ENCODE peak calls at places on chromosome 19, in seven cellular contexts. N is NCI-H510A, X is SK-N-DZ, E is left colon, I is iris pigment epithelial cell, F is breast epithelium, A is mesothelial cell of epicardium. H is an unnamed sample.

GRCh38 chr19:5586300-5587070 is 18.7 kb upstream of the TINCR start:
- DNase-seq in N (no peak), X (no peak), E (no peak), I (no peak), F (no peak), A (no peak), H (no peak)

GRCh38 chr19:33304760-33305647 is 2.7 kb upstream of the CEBPA start:
- DNase-seq in N (no peak), X (no peak), E (peak), I (no peak), F (peak), A (no peak), H (no peak)

GRCh38 chr19:14006766-14007562 is 844 bp upstream of the RFX1 start:
- DNase-seq in N (peak), X (no peak), E (peak), I (peak), F (peak), A (peak), H (no peak)

GRCh38 chr19:41601771-41602170 is 25.1 kb downstream of the CEACAM4 start:
- DNase-seq in N (no peak), X (no peak), E (no peak), I (no peak), F (no peak), A (no peak), H (no peak)

GRCh38 chr19:14413765-14414171 is 5.4 kb downstream of the DDX39A start:
- DNase-seq in N (no peak), X (no peak), E (no peak), I (peak), F (no peak), A (no peak), H (no peak)

GRCh38 chr19:6239401-6239844 is 40.4 kb downstream of the MLLT1 start:
- DNase-seq in N (no peak), X (no peak), E (no peak), I (no peak), F (no peak), A (no peak), H (no peak)

GRCh38 chr19:16637535-16637934 is 9.5 kb upstream of the MED26 start:
- DNase-seq in N (no peak), X (no peak), E (no peak), I (no peak), F (no peak), A (no peak), H (no peak)

GRCh38 chr19:30677702-30678101 is 305.5 kb downstream of the ZNF536 start:
- DNase-seq in N (no peak), X (no peak), E (no peak), I (no peak), F (no peak), A (no peak), H (no peak)

GRCh38 chr19:1970003-1970805 is 29.2 kb downstream of the CSNK1G2 start:
- DNase-seq in N (no peak), X (no peak), E (no peak), I (no peak), F (no peak), A (no peak), H (no peak)

GRCh38 chr19:7450243-7451223 is 38.3 kb downstream of the PEX11G start:
- DNase-seq in N (no peak), X (peak), E (no peak), I (peak), F (no peak), A (no peak), H (no peak)

GRCh38 chr19:19087676-19088075 is 23.9 kb downstream of the SLC25A42 start:
- DNase-seq in N (no peak), X (no peak), E (no peak), I (no peak), F (no peak), A (no peak), H (no peak)

GRCh38 chr19:1364070-1364719 is 19.5 kb upstream of the NDUFS7 start:
- DNase-seq in N (no peak), X (no peak), E (no peak), I (no peak), F (no peak), A (no peak), H (no peak)

GRCh38 chr19:16562608-16563025 is 9.6 kb downstream of the SLC35E1 start:
- DNase-seq in N (no peak), X (no peak), E (no peak), I (no peak), F (no peak), A (no peak), H (no peak)

GRCh38 chr19:55643003-55643732 is at the start of gene ZNF581:
- DNase-seq in N (peak), X (peak), E (peak), I (peak), F (peak), A (no peak), H (peak)

GRCh38 chr19:53772943-53773342 is 51.2 kb downstream of the NLRP12 start:
- DNase-seq in N (no peak), X (peak), E (peak), I (peak), F (no peak), A (peak), H (peak)

GRCh38 chr19:15869109-15869555 is 28.7 kb downstream of the CYP4F2 start:
- DNase-seq in N (no peak), X (no peak), E (peak), I (peak), F (no peak), A (no peak), H (peak)

GRCh38 chr19:38849746-38850230 is at the start of gene HNRNPL:
- DNase-seq in N (peak), X (no peak), E (peak), I (no peak), F (peak), A (peak), H (no peak)

GRCh38 chr19:45990113-45990728 is 5.0 kb upstream of the CCDC61 start:
- DNase-seq in N (no peak), X (no peak), E (no peak), I (no peak), F (no peak), A (no peak), H (no peak)

GRCh38 chr19:54158812-54159351 is 639 bp downstream of the LENG1 start:
- DNase-seq in N (no peak), X (no peak), E (no peak), I (peak), F (no peak), A (no peak), H (no peak)

GRCh38 chr19:12757544-12758274 is 6.1 kb downstream of the BEST2 start:
- DNase-seq in N (peak), X (peak), E (peak), I (peak), F (peak), A (peak), H (peak)

GRCh38 chr19:35019144-35019543 is 11.1 kb upstream of the SCN1B start:
- DNase-seq in N (no peak), X (no peak), E (no peak), I (no peak), F (no peak), A (no peak), H (no peak)

GRCh38 chr19:4524808-4525562 is 6.7 kb upstream of the PLIN4 start:
- DNase-seq in N (no peak), X (peak), E (peak), I (peak), F (no peak), A (no peak), H (peak)

GRCh38 chr19:42683917-42684513 is 56.3 kb downstream of the PSG3 start:
- DNase-seq in N (no peak), X (peak), E (no peak), I (peak), F (no peak), A (no peak), H (no peak)

GRCh38 chr19:46068345-46069258 is 27.8 kb upstream of the IGFL4 start:
- DNase-seq in N (no peak), X (no peak), E (no peak), I (peak), F (no peak), A (no peak), H (no peak)

GRCh38 chr19:3369337-3370213 is 3.2 kb downstream of the NFIC start:
- DNase-seq in N (no peak), X (no peak), E (peak), I (peak), F (no peak), A (no peak), H (peak)

GRCh38 chr19:29290853-29291252 is 77.9 kb upstream of the UQCRFS1 start:
- DNase-seq in N (no peak), X (no peak), E (no peak), I (no peak), F (no peak), A (no peak), H (no peak)

GRCh38 chr19:42150353-42150752 is 18.1 kb upstream of the POU2F2 start:
- DNase-seq in N (no peak), X (peak), E (no peak), I (no peak), F (no peak), A (no peak), H (no peak)

GRCh38 chr19:3375221-3376088 is 9.1 kb downstream of the NFIC start:
- DNase-seq in N (no peak), X (no peak), E (peak), I (peak), F (peak), A (no peak), H (no peak)

GRCh38 chr19:50705422-50706019 is 14.1 kb downstream of the SHANK1 start:
- DNase-seq in N (no peak), X (peak), E (no peak), I (peak), F (no peak), A (no peak), H (peak)

GRCh38 chr19:45667620-45668341 is at the start of gene GIPR:
- DNase-seq in N (peak), X (no peak), E (peak), I (no peak), F (no peak), A (no peak), H (no peak)

GRCh38 chr19:39385629-39386411 is 5.1 kb downstream of the PAF1 start:
- DNase-seq in N (no peak), X (no peak), E (no peak), I (no peak), F (no peak), A (no peak), H (no peak)

GRCh38 chr19:34996978-34997640 is 3.0 kb upstream of the GRAMD1A start:
- DNase-seq in N (no peak), X (no peak), E (no peak), I (no peak), F (no peak), A (no peak), H (no peak)

GRCh38 chr19:40089462-40089861 is 1.3 kb downstream of the ZNF780A start:
- DNase-seq in N (no peak), X (no peak), E (no peak), I (peak), F (no peak), A (no peak), H (no peak)

GRCh38 chr19:6017576-6017975 is 39.6 kb upstream of the RANBP3 start:
- DNase-seq in N (no peak), X (no peak), E (no peak), I (no peak), F (no peak), A (no peak), H (no peak)

GRCh38 chr19:3084943-3085342 is 9.2 kb upstream of the GNA11 start:
- DNase-seq in N (no peak), X (no peak), E (peak), I (no peak), F (no peak), A (no peak), H (no peak)

GRCh38 chr19:1016647-1017114 is 4.2 kb downstream of the TMEM259 start:
- DNase-seq in N (no peak), X (no peak), E (peak), I (peak), F (no peak), A (no peak), H (no peak)

H was measured in NCI-H446.